ENCODE peak calls at places on chromosome 17, in nine cellular contexts. G, H, X, J, V, I, E, Q and L are unnamed samples.

GRCh38 chr17:58337126-58337599 is 8.6 kb upstream of the TSPOAP1 start:
- DNase-seq in H (no peak), Q (no peak), E (no peak), I (no peak), V (no peak), J (no peak), X (no peak), G (no peak), L (no peak)

GRCh38 chr17:78879679-78880186 is 23.3 kb downstream of the CEP295NL start:
- DNase-seq in Q (peak; percentile 95), I (peak; percentile 64), V (peak; percentile 91), H (peak; percentile 10), G (peak; percentile 91), J (peak; percentile 53), X (peak; percentile 92), E (peak; percentile 51), L (peak; percentile 99)

GRCh38 chr17:6110088-6110487 is 39.9 kb downstream of the WSCD1 start:
- DNase-seq in J (no peak), X (no peak), I (no peak), Q (no peak), V (no peak), H (no peak), E (no peak), G (no peak), L (no peak)

GRCh38 chr17:332558-333322 is 19.9 kb downstream of the RPH3AL start:
- DNase-seq in X (no peak), J (peak; percentile 43), H (no peak), Q (peak; percentile 57), I (no peak), G (no peak), E (no peak), V (peak; percentile 46), L (peak; percentile 55)

GRCh38 chr17:17537311-17538099 is 41.3 kb upstream of the RASD1 start:
- DNase-seq in Q (no peak), V (no peak), J (no peak), H (no peak), I (no peak), G (no peak), E (no peak), X (no peak), L (no peak)

GRCh38 chr17:74371653-74372147 is 4.4 kb downstream of the GPR142 start:
- DNase-seq in J (no peak), X (no peak), I (no peak), Q (no peak), H (no peak), G (no peak), E (no peak), V (no peak), L (no peak)

GRCh38 chr17:11356371-11356770 is 115.4 kb downstream of the SHISA6 start:
- DNase-seq in E (no peak), J (no peak), G (no peak), H (no peak), I (no peak), V (no peak), Q (no peak), X (no peak), L (no peak)

GRCh38 chr17:19546289-19547065 is 12.8 kb downstream of the SLC47A1 start:
- DNase-seq in E (no peak), J (no peak), G (peak; percentile 41), Q (no peak), H (no peak), I (peak; percentile 19), V (peak; percentile 44), X (no peak), L (no peak)

GRCh38 chr17:79778504-79779087 is 648 bp downstream of the CBX2 start:
- DNase-seq in E (no peak), V (no peak), H (no peak), Q (no peak), I (no peak), G (no peak), J (no peak), X (no peak), L (no peak)

GRCh38 chr17:19686400-19687090 is 29.8 kb downstream of the SLC47A2 start:
- DNase-seq in V (no peak), I (no peak), X (no peak), G (no peak), H (no peak), E (no peak), Q (no peak), J (no peak), L (peak; percentile 23)

GRCh38 chr17:75752405-75753192 is 12.4 kb downstream of the GALK1 start:
- DNase-seq in V (no peak), J (no peak), I (no peak), G (no peak), X (no peak), E (no peak), H (no peak), Q (no peak), L (no peak)

GRCh38 chr17:72618018-72618509 is 474.4 kb downstream of the SLC39A11 start:
- DNase-seq in V (no peak), Q (no peak), E (no peak), H (no peak), X (no peak), I (no peak), G (no peak), J (no peak), L (no peak)

GRCh38 chr17:9729034-9729650 is 62.2 kb downstream of the DHRS7C start:
- DNase-seq in Q (peak; percentile 44), E (no peak), H (no peak), G (no peak), X (no peak), J (peak; percentile 4), V (no peak), I (peak; percentile 7), L (peak; percentile 58)

GRCh38 chr17:63974594-63975192 is 2.0 kb upstream of the SCN4A start:
- DNase-seq in V (no peak), G (no peak), Q (peak; percentile 70), E (no peak), I (peak; percentile 51), J (peak; percentile 41), X (no peak), H (no peak), L (no peak)

GRCh38 chr17:81601525-81602120 is 35.3 kb downstream of the NPLOC4 start:
- DNase-seq in E (no peak), G (peak; percentile 38), V (no peak), J (no peak), X (peak; percentile 38), Q (peak; percentile 60), H (peak; percentile 52), I (peak; percentile 80), L (peak; percentile 83)
- H3K4me3 ChIP-seq in E (no peak overlapping the region), G (no peak overlapping the region), V (no peak overlapping the region), J (no peak overlapping the region), X (no peak overlapping the region), Q (no peak overlapping the region), H (no peak overlapping the region), I (no peak overlapping the region), L (no peak overlapping the region)

GRCh38 chr17:48526986-48527741 is 3.6 kb downstream of the HOXB1 start:
- DNase-seq in J (no peak), V (no peak), H (no peak), X (no peak), G (no peak), E (no peak), Q (no peak), I (no peak), L (no peak)
- H3K4me3 ChIP-seq in J (no peak overlapping the region), V (no peak overlapping the region), H (no peak overlapping the region), X (no peak overlapping the region), G (no peak overlapping the region), E (no peak overlapping the region), Q (no peak overlapping the region), I (no peak overlapping the region), L (no peak overlapping the region)

DNA sequence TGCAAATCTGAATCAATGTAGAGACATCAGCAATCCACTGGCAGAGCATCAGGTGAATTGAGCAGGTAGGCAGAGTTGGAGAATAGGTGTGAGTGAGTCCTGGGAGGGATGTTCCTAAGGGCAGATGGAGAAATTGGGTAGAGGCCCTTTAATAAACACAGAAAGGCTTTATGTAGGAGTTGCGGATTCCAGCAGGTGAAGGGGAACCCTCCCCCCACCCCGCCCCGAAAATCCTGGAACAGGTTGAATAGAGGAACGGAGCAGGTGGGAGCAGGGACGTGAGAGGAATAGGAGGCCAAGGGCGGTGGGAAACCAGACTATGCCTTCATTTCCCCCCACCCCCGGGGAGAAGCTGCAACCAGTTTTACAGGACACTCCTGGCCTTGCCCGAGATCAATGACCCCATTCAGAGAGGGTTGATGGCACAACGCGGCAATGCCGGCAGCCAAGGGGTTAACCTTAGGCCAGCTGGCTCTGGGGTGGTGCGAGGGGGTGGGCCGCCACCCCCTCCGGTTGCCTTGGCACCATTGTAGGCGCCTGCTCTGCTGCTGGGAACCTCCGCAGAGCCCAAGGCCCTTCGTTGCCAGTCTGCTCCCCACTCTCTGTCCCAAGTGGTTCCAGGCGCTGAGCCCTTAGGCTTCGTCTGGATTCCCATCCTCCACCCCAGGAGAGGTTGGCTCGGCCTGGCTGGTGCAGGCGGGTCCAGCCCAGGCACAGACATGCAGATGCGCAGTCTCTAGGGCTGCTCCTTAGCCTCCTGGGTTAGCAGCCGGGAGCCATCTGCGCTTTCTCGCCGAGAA is 814 bp upstream of the RUNDC3A start:
- DNase-seq in J (no peak), H (no peak), G (peak; percentile 45), Q (peak; percentile 18), X (no peak), E (no peak), V (no peak), I (no peak), L (peak; percentile 64)
- H3K4me3 ChIP-seq in J (no peak overlapping the region), H (peak overlapping the region; percentile 69), G (peak overlapping the region; percentile 53), Q (no peak overlapping the region), X (peak overlapping the region; percentile 57), E (peak overlapping the region; percentile 25), V (peak overlapping the region; percentile 56), I (no peak overlapping the region), L (peak overlapping the region; percentile 54)

GRCh38 chr17:49764559-49765180 is 739 bp upstream of the FAM117A start:
- DNase-seq in J (no peak), V (no peak), Q (no peak), H (no peak), E (no peak), X (no peak), G (no peak), I (no peak), L (no peak)
- H3K4me3 ChIP-seq in J (no peak overlapping the region), V (peak overlapping the region; percentile 73), Q (peak overlapping the region; percentile 27), H (peak overlapping the region; percentile 74), E (peak overlapping the region; percentile 81), X (peak overlapping the region; percentile 40), G (peak overlapping the region; percentile 72), I (peak overlapping the region; percentile 5), L (peak overlapping the region; percentile 72)

DNA sequence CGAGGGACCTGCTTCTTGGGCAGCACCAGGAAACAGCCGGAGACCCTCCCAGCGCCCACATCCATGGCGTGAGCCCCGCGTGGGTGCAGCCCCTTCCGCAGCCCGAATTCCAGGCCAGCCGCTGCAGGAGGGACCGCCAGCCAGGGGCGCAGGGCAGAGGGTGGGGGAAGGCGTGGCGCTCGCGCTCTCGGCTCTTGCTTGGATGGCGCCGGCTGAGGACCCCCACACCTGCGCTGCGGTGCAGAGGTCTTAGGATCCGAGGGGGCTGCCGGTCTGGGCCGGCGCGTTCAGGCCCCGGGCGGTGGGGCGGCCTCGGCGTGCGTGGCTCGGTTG is 28.8 kb downstream of the ACTG1 start:
- DNase-seq in Q (no peak), J (no peak), E (no peak), X (no peak), I (no peak), G (no peak), H (no peak), V (no peak), L (no peak)
- H3K4me3 ChIP-seq in Q (no peak overlapping the region), J (peak overlapping the region; percentile 24), E (peak overlapping the region; percentile 45), X (peak overlapping the region; percentile 43), I (peak overlapping the region; percentile 5), G (peak overlapping the region; percentile 59), H (peak overlapping the region; percentile 69), V (peak overlapping the region; percentile 61), L (peak overlapping the region; percentile 25)